ENCODE peak calls at places on chromosomes 12 and 14, in six cellular contexts. One of them, this sample, is unnamed.

GRCh38 chr12:53219956-53220856 is 11.8 kb downstream of the RARG start:
- DNase-seq in neuronal stem cell: peak; percentile 65
- DNase-seq in CD8-positive, alpha-beta T cell: peak; percentile 68
- DNase-seq in effector memory CD4-positive, alpha-beta T cell: peak; percentile 65
- DNase-seq in psoas muscle: peak; percentile 65
- DNase-seq in tibial artery: no peak
- DNase-seq in this sample: peak; percentile 88

GRCh38 chr14:50559990-50560928 is at the start of gene ATL1:
- DNase-seq in neuronal stem cell: peak; percentile 77
- DNase-seq in CD8-positive, alpha-beta T cell: no peak
- DNase-seq in psoas muscle: peak; percentile 77
- DNase-seq in effector memory CD4-positive, alpha-beta T cell: no peak
- DNase-seq in tibial artery: peak; percentile 91
- DNase-seq in this sample: peak; percentile 82

GRCh38 chr12:102551186-102551585 is 70.8 kb upstream of the IGF1 start:
- DNase-seq in tibial artery: no peak
- DNase-seq in effector memory CD4-positive, alpha-beta T cell: no peak
- DNase-seq in psoas muscle: no peak
- DNase-seq in CD8-positive, alpha-beta T cell: no peak
- DNase-seq in neuronal stem cell: no peak
- DNase-seq in this sample: no peak

GRCh38 chr14:61466249-61466904 is 145.0 kb downstream of the PRKCH start:
- DNase-seq in neuronal stem cell: peak; percentile 29
- DNase-seq in psoas muscle: peak; percentile 65
- DNase-seq in CD8-positive, alpha-beta T cell: no peak
- DNase-seq in effector memory CD4-positive, alpha-beta T cell: no peak
- DNase-seq in tibial artery: peak; percentile 78
- DNase-seq in this sample: no peak

GRCh38 chr12:93370947-93371346 is 6.8 kb upstream of the NUDT4 start:
- DNase-seq in neuronal stem cell: no peak
- DNase-seq in psoas muscle: no peak
- DNase-seq in CD8-positive, alpha-beta T cell: no peak
- DNase-seq in effector memory CD4-positive, alpha-beta T cell: no peak
- DNase-seq in tibial artery: no peak
- DNase-seq in this sample: no peak

GRCh38 chr12:442235-442884 is 17.4 kb upstream of the B4GALNT3 start:
- DNase-seq in tibial artery: no peak
- DNase-seq in effector memory CD4-positive, alpha-beta T cell: no peak
- DNase-seq in psoas muscle: no peak
- DNase-seq in neuronal stem cell: peak; percentile 74
- DNase-seq in CD8-positive, alpha-beta T cell: no peak
- DNase-seq in this sample: no peak

GRCh38 chr14:97196336-97196735 is 399.2 kb downstream of the VRK1 start:
- DNase-seq in psoas muscle: no peak
- DNase-seq in effector memory CD4-positive, alpha-beta T cell: no peak
- DNase-seq in tibial artery: no peak
- DNase-seq in neuronal stem cell: no peak
- DNase-seq in CD8-positive, alpha-beta T cell: no peak
- DNase-seq in this sample: no peak

GRCh38 chr14:29085546-29085945 is 319.0 kb downstream of the FOXG1 start:
- DNase-seq in neuronal stem cell: peak; percentile 14
- DNase-seq in effector memory CD4-positive, alpha-beta T cell: no peak
- DNase-seq in psoas muscle: no peak
- DNase-seq in tibial artery: no peak
- DNase-seq in CD8-positive, alpha-beta T cell: no peak
- DNase-seq in this sample: no peak

GRCh38 chr12:47754881-47755280 is 3.8 kb downstream of the RAPGEF3 start:
- DNase-seq in effector memory CD4-positive, alpha-beta T cell: no peak
- DNase-seq in CD8-positive, alpha-beta T cell: no peak
- DNase-seq in tibial artery: no peak
- DNase-seq in psoas muscle: no peak
- DNase-seq in neuronal stem cell: no peak
- DNase-seq in this sample: peak; percentile 86

GRCh38 chr14:75885829-75886228 is 96.0 kb downstream of the TGFB3 start:
- DNase-seq in psoas muscle: no peak
- DNase-seq in tibial artery: no peak
- DNase-seq in CD8-positive, alpha-beta T cell: no peak
- DNase-seq in effector memory CD4-positive, alpha-beta T cell: no peak
- DNase-seq in neuronal stem cell: no peak
- DNase-seq in this sample: no peak

DNA sequence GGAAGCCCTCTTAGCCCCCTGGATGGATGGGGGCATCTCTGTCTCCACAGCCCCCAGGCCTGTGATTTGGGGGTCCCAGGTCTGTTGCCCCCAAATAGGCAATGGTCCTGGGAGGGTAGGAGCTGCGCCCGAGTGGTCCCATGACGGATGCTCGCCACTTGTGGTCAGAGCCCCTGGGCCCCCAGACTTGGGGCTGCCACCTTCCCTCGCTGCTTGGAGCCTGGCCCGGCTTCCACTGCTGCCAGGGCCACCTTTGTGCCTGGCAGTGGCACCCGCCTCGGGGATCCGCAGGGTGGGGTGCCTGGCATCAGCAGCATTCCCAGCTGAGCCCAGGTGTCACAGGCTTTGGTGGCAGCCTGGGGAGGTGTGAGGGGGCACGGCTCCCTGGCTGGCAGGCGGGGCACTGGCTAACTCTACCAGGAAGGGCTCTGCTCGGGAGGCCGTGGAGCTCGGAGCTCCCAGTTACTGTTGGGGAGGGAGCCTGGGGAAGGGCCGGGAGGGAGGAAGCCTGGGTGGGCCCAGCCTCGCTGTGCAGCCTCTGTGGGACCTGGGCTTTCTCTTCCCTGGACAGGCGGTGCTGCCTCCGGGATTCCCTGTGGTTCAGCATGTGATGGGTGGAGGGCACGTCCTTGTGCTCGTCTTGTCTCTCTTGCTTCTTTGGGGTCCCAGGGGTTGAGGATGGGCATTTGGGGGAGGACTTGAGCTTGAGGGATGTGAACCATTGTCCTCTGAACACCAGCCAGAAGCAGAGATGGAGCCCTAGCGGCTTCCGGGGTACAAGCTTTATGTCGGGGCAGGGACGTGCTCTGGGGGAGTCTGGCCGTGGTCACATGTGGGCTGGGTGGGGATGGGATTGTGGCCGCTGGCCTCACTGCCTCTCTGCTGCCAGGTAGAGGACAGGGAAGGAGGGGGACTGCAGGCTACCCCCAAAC is 5.4 kb downstream of the KIF26A start:
- DNase-seq in effector memory CD4-positive, alpha-beta T cell: no peak
- DNase-seq in CD8-positive, alpha-beta T cell: no peak
- DNase-seq in neuronal stem cell: no peak
- DNase-seq in psoas muscle: peak; percentile 10
- DNase-seq in tibial artery: peak; percentile 62
- DNase-seq in this sample: no peak
- H3K4me1 ChIP-seq in effector memory CD4-positive, alpha-beta T cell: peaks cover 6% of the 10 kb centered on the region
- H3K4me1 ChIP-seq in CD8-positive, alpha-beta T cell: no peaks in the 10 kb centered on the region
- H3K4me1 ChIP-seq in neuronal stem cell: peaks cover 35% of the 10 kb centered on the region
- H3K4me1 ChIP-seq in psoas muscle: no peaks in the 10 kb centered on the region
- H3K4me1 ChIP-seq in tibial artery: peaks cover 8% of the 10 kb centered on the region
- H3K4me1 ChIP-seq in this sample: no peaks in the 10 kb centered on the region

GRCh38 chr14:95690815-95691214 is 4.6 kb downstream of the TCL1B start:
- DNase-seq in psoas muscle: no peak
- DNase-seq in effector memory CD4-positive, alpha-beta T cell: no peak
- DNase-seq in tibial artery: no peak
- DNase-seq in neuronal stem cell: no peak
- DNase-seq in CD8-positive, alpha-beta T cell: no peak
- DNase-seq in this sample: no peak

GRCh38 chr14:95692109-95692508 is 5.9 kb downstream of the TCL1B start:
- DNase-seq in tibial artery: no peak
- DNase-seq in CD8-positive, alpha-beta T cell: no peak
- DNase-seq in psoas muscle: no peak
- DNase-seq in effector memory CD4-positive, alpha-beta T cell: no peak
- DNase-seq in neuronal stem cell: no peak
- DNase-seq in this sample: no peak

GRCh38 chr14:95689441-95689840 is 3.2 kb downstream of the TCL1B start:
- DNase-seq in CD8-positive, alpha-beta T cell: no peak
- DNase-seq in effector memory CD4-positive, alpha-beta T cell: no peak
- DNase-seq in psoas muscle: no peak
- DNase-seq in neuronal stem cell: no peak
- DNase-seq in tibial artery: no peak
- DNase-seq in this sample: no peak

GRCh38 chr14:95695051-95695450 is 8.8 kb downstream of the TCL1B start:
- DNase-seq in psoas muscle: no peak
- DNase-seq in effector memory CD4-positive, alpha-beta T cell: no peak
- DNase-seq in tibial artery: no peak
- DNase-seq in CD8-positive, alpha-beta T cell: no peak
- DNase-seq in neuronal stem cell: no peak
- DNase-seq in this sample: no peak

GRCh38 chr14:95691591-95691990 is 5.4 kb downstream of the TCL1B start:
- DNase-seq in psoas muscle: no peak
- DNase-seq in CD8-positive, alpha-beta T cell: no peak
- DNase-seq in tibial artery: no peak
- DNase-seq in neuronal stem cell: no peak
- DNase-seq in effector memory CD4-positive, alpha-beta T cell: no peak
- DNase-seq in this sample: no peak
- H3K4me1 ChIP-seq in psoas muscle: no peaks in the 10 kb centered on the region
- H3K4me1 ChIP-seq in CD8-positive, alpha-beta T cell: no peaks in the 10 kb centered on the region
- H3K4me1 ChIP-seq in tibial artery: no peaks in the 10 kb centered on the region
- H3K4me1 ChIP-seq in neuronal stem cell: no peaks in the 10 kb centered on the region
- H3K4me1 ChIP-seq in effector memory CD4-positive, alpha-beta T cell: no peaks in the 10 kb centered on the region
- H3K4me1 ChIP-seq in this sample: no peaks in the 10 kb centered on the region

GRCh38 chr14:88613552-88614010 is 50.7 kb downstream of the ZC3H14 start:
- DNase-seq in CD8-positive, alpha-beta T cell: no peak
- DNase-seq in effector memory CD4-positive, alpha-beta T cell: no peak
- DNase-seq in psoas muscle: no peak
- DNase-seq in neuronal stem cell: no peak
- DNase-seq in tibial artery: no peak
- DNase-seq in this sample: no peak
- H3K4me1 ChIP-seq in CD8-positive, alpha-beta T cell: no peaks in the 10 kb centered on the region
- H3K4me1 ChIP-seq in effector memory CD4-positive, alpha-beta T cell: no peaks in the 10 kb centered on the region
- H3K4me1 ChIP-seq in psoas muscle: peaks cover 7% of the 10 kb centered on the region
- H3K4me1 ChIP-seq in neuronal stem cell: peaks cover 3% of the 10 kb centered on the region
- H3K4me1 ChIP-seq in tibial artery: peaks cover 19% of the 10 kb centered on the region
- H3K4me1 ChIP-seq in this sample: peaks cover 10% of the 10 kb centered on the region

GRCh38 chr12:52178443-52178842 is 13.4 kb downstream of the KRT80 start:
- DNase-seq in tibial artery: no peak
- DNase-seq in neuronal stem cell: no peak
- DNase-seq in psoas muscle: no peak
- DNase-seq in CD8-positive, alpha-beta T cell: no peak
- DNase-seq in effector memory CD4-positive, alpha-beta T cell: no peak
- DNase-seq in this sample: no peak
- H3K4me1 ChIP-seq in tibial artery: peaks cover 39% of the 10 kb centered on the region
- H3K4me1 ChIP-seq in neuronal stem cell: peaks cover 5% of the 10 kb centered on the region
- H3K4me1 ChIP-seq in psoas muscle: peaks cover 15% of the 10 kb centered on the region
- H3K4me1 ChIP-seq in CD8-positive, alpha-beta T cell: no peaks in the 10 kb centered on the region
- H3K4me1 ChIP-seq in effector memory CD4-positive, alpha-beta T cell: no peaks in the 10 kb centered on the region
- H3K4me1 ChIP-seq in this sample: peaks cover 5% of the 10 kb centered on the region

DNA sequence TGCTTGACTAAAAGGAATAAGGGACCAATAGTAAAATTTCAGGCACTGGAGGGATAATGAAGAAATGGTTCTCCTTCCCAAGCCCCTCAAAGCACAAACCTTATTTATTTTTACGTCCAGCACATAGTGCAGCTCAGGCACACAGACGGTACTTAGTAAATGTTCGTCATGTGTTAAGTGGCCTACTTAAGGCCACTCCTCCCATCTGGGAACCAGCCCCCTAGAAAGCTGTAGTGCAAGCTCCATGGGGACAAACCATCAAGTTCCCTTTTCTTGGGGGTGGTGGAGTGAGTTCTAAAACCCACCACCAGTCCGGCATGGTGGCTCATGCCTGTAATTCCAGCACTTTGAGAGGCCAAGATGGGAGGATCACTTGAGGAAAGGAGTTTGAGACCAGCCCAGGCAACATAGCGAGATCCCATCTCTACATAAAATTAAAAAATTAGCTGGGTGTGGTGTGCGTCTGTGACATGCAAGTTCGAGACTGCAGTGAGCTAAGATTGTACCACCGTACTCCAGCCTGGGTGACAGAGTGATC is 49.4 kb downstream of the PITPNM2 start:
- DNase-seq in CD8-positive, alpha-beta T cell: no peak
- DNase-seq in tibial artery: no peak
- DNase-seq in psoas muscle: no peak
- DNase-seq in neuronal stem cell: no peak
- DNase-seq in effector memory CD4-positive, alpha-beta T cell: no peak
- DNase-seq in this sample: no peak
- H3K4me1 ChIP-seq in CD8-positive, alpha-beta T cell: peaks cover 26% of the 10 kb centered on the region
- H3K4me1 ChIP-seq in tibial artery: peaks cover 9% of the 10 kb centered on the region
- H3K4me1 ChIP-seq in psoas muscle: peaks cover 36% of the 10 kb centered on the region
- H3K4me1 ChIP-seq in neuronal stem cell: peaks cover 23% of the 10 kb centered on the region
- H3K4me1 ChIP-seq in effector memory CD4-positive, alpha-beta T cell: peaks cover 8% of the 10 kb centered on the region
- H3K4me1 ChIP-seq in this sample: peaks cover 71% of the 10 kb centered on the region

GRCh38 chr12:57227315-57228115 is 2.0 kb upstream of the SHMT2 start:
- DNase-seq in tibial artery: no peak
- DNase-seq in psoas muscle: no peak
- DNase-seq in CD8-positive, alpha-beta T cell: no peak
- DNase-seq in neuronal stem cell: no peak
- DNase-seq in effector memory CD4-positive, alpha-beta T cell: no peak
- DNase-seq in this sample: no peak
- H3K4me1 ChIP-seq in tibial artery: peaks cover 35% of the 10 kb centered on the region
- H3K4me1 ChIP-seq in psoas muscle: peaks cover 12% of the 10 kb centered on the region
- H3K4me1 ChIP-seq in CD8-positive, alpha-beta T cell: peaks cover 67% of the 10 kb centered on the region
- H3K4me1 ChIP-seq in neuronal stem cell: peaks cover 23% of the 10 kb centered on the region
- H3K4me1 ChIP-seq in effector memory CD4-positive, alpha-beta T cell: peaks cover 41% of the 10 kb centered on the region
- H3K4me1 ChIP-seq in this sample: peaks cover 44% of the 10 kb centered on the region